ENCODE peak calls at places on chromosome 15, in ten cellular contexts. One of them, this sample, is unnamed.

GRCh38 chr15:58513008-58513407 is 81.2 kb downstream of the LIPC start:
- DNase-seq in A549: no peak
- DNase-seq in HTR-8/SVneo: no peak
- DNase-seq in fibroblast of mammary gland: peak
- DNase-seq in activated effector memory CD4-positive, alpha-beta T cell treated with anti-CD3 and anti-CD28 coated beads, Interleukin-2, amount 50 U/mL, for 16 hours: no peak
- DNase-seq in hypothalamus: no peak
- DNase-seq in hepatocyte: no peak
- DNase-seq in cardiac muscle cell: no peak
- DNase-seq in stimulated activated CD4-positive, alpha-beta T cell treated with anti-CD3 and anti-CD28 coated beads, Interleukin-1b, Interleukin-23, amount 100 ng/mL, for 48 hours: no peak
- DNase-seq in stimulated activated naive CD8-positive, alpha-beta T cell treated with anti-CD3 and anti-CD28 coated beads, Interleukin-15, Interleukin-2, amounts not matched to agents 100 U/mL and 50 U/mL, for 24 hours: no peak
- DNase-seq in this sample: no peak

GRCh38 chr15:49438970-49439631 is 16.1 kb downstream of the FGF7 start:
- DNase-seq in A549: no peak
- DNase-seq in HTR-8/SVneo: no peak
- DNase-seq in fibroblast of mammary gland: no peak
- DNase-seq in activated effector memory CD4-positive, alpha-beta T cell treated with anti-CD3 and anti-CD28 coated beads, Interleukin-2, amount 50 U/mL, for 16 hours: no peak
- DNase-seq in hypothalamus: no peak
- DNase-seq in hepatocyte: no peak
- DNase-seq in cardiac muscle cell: peak
- DNase-seq in stimulated activated CD4-positive, alpha-beta T cell treated with anti-CD3 and anti-CD28 coated beads, Interleukin-1b, Interleukin-23, amount 100 ng/mL, for 48 hours: no peak
- DNase-seq in stimulated activated naive CD8-positive, alpha-beta T cell treated with anti-CD3 and anti-CD28 coated beads, Interleukin-15, Interleukin-2, amounts not matched to agents 100 U/mL and 50 U/mL, for 24 hours: no peak
- DNase-seq in this sample: no peak

GRCh38 chr15:76059320-76060097 is at the start of gene TMEM266:
- DNase-seq in A549: peak
- DNase-seq in HTR-8/SVneo: peak
- DNase-seq in fibroblast of mammary gland: no peak
- DNase-seq in activated effector memory CD4-positive, alpha-beta T cell treated with anti-CD3 and anti-CD28 coated beads, Interleukin-2, amount 50 U/mL, for 16 hours: peak
- DNase-seq in hypothalamus: peak
- DNase-seq in hepatocyte: peak
- DNase-seq in cardiac muscle cell: peak
- DNase-seq in stimulated activated CD4-positive, alpha-beta T cell treated with anti-CD3 and anti-CD28 coated beads, Interleukin-1b, Interleukin-23, amount 100 ng/mL, for 48 hours: peak
- DNase-seq in stimulated activated naive CD8-positive, alpha-beta T cell treated with anti-CD3 and anti-CD28 coated beads, Interleukin-15, Interleukin-2, amounts not matched to agents 100 U/mL and 50 U/mL, for 24 hours: peak
- DNase-seq in this sample: peak

GRCh38 chr15:62783303-62783957 is 259.1 kb upstream of the TPM1 start:
- DNase-seq in A549: no peak
- DNase-seq in HTR-8/SVneo: peak
- DNase-seq in fibroblast of mammary gland: peak
- DNase-seq in activated effector memory CD4-positive, alpha-beta T cell treated with anti-CD3 and anti-CD28 coated beads, Interleukin-2, amount 50 U/mL, for 16 hours: no peak
- DNase-seq in hypothalamus: no peak
- DNase-seq in hepatocyte: no peak
- DNase-seq in cardiac muscle cell: peak
- DNase-seq in stimulated activated CD4-positive, alpha-beta T cell treated with anti-CD3 and anti-CD28 coated beads, Interleukin-1b, Interleukin-23, amount 100 ng/mL, for 48 hours: no peak
- DNase-seq in stimulated activated naive CD8-positive, alpha-beta T cell treated with anti-CD3 and anti-CD28 coated beads, Interleukin-15, Interleukin-2, amounts not matched to agents 100 U/mL and 50 U/mL, for 24 hours: no peak
- DNase-seq in this sample: no peak

GRCh38 chr15:100301905-100302431 is 39.8 kb downstream of the ADAMTS17 start:
- DNase-seq in A549: no peak
- DNase-seq in HTR-8/SVneo: no peak
- DNase-seq in fibroblast of mammary gland: no peak
- DNase-seq in activated effector memory CD4-positive, alpha-beta T cell treated with anti-CD3 and anti-CD28 coated beads, Interleukin-2, amount 50 U/mL, for 16 hours: no peak
- DNase-seq in hypothalamus: no peak
- DNase-seq in hepatocyte: no peak
- DNase-seq in cardiac muscle cell: no peak
- DNase-seq in stimulated activated CD4-positive, alpha-beta T cell treated with anti-CD3 and anti-CD28 coated beads, Interleukin-1b, Interleukin-23, amount 100 ng/mL, for 48 hours: no peak
- DNase-seq in stimulated activated naive CD8-positive, alpha-beta T cell treated with anti-CD3 and anti-CD28 coated beads, Interleukin-15, Interleukin-2, amounts not matched to agents 100 U/mL and 50 U/mL, for 24 hours: no peak
- DNase-seq in this sample: no peak

GRCh38 chr15:38702178-38702912 is 137.7 kb upstream of the RASGRP1 start:
- DNase-seq in A549: no peak
- DNase-seq in HTR-8/SVneo: no peak
- DNase-seq in fibroblast of mammary gland: no peak
- DNase-seq in activated effector memory CD4-positive, alpha-beta T cell treated with anti-CD3 and anti-CD28 coated beads, Interleukin-2, amount 50 U/mL, for 16 hours: no peak
- DNase-seq in hypothalamus: no peak
- DNase-seq in hepatocyte: peak
- DNase-seq in cardiac muscle cell: no peak
- DNase-seq in stimulated activated CD4-positive, alpha-beta T cell treated with anti-CD3 and anti-CD28 coated beads, Interleukin-1b, Interleukin-23, amount 100 ng/mL, for 48 hours: no peak
- DNase-seq in stimulated activated naive CD8-positive, alpha-beta T cell treated with anti-CD3 and anti-CD28 coated beads, Interleukin-15, Interleukin-2, amounts not matched to agents 100 U/mL and 50 U/mL, for 24 hours: no peak
- DNase-seq in this sample: no peak

GRCh38 chr15:82986442-82986780 is 401 bp downstream of the RAMAC start:
- DNase-seq in A549: peak
- DNase-seq in HTR-8/SVneo: peak
- DNase-seq in fibroblast of mammary gland: peak
- DNase-seq in activated effector memory CD4-positive, alpha-beta T cell treated with anti-CD3 and anti-CD28 coated beads, Interleukin-2, amount 50 U/mL, for 16 hours: no peak
- DNase-seq in hypothalamus: no peak
- DNase-seq in hepatocyte: no peak
- DNase-seq in cardiac muscle cell: peak
- DNase-seq in stimulated activated CD4-positive, alpha-beta T cell treated with anti-CD3 and anti-CD28 coated beads, Interleukin-1b, Interleukin-23, amount 100 ng/mL, for 48 hours: peak
- DNase-seq in stimulated activated naive CD8-positive, alpha-beta T cell treated with anti-CD3 and anti-CD28 coated beads, Interleukin-15, Interleukin-2, amounts not matched to agents 100 U/mL and 50 U/mL, for 24 hours: peak
- DNase-seq in this sample: no peak

GRCh38 chr15:100878130-100878529 is 1.5 kb upstream of the ALDH1A3 start:
- DNase-seq in A549: no peak
- DNase-seq in HTR-8/SVneo: no peak
- DNase-seq in fibroblast of mammary gland: no peak
- DNase-seq in activated effector memory CD4-positive, alpha-beta T cell treated with anti-CD3 and anti-CD28 coated beads, Interleukin-2, amount 50 U/mL, for 16 hours: no peak
- DNase-seq in hypothalamus: no peak
- DNase-seq in hepatocyte: no peak
- DNase-seq in cardiac muscle cell: no peak
- DNase-seq in stimulated activated CD4-positive, alpha-beta T cell treated with anti-CD3 and anti-CD28 coated beads, Interleukin-1b, Interleukin-23, amount 100 ng/mL, for 48 hours: no peak
- DNase-seq in stimulated activated naive CD8-positive, alpha-beta T cell treated with anti-CD3 and anti-CD28 coated beads, Interleukin-15, Interleukin-2, amounts not matched to agents 100 U/mL and 50 U/mL, for 24 hours: no peak
- DNase-seq in this sample: no peak

GRCh38 chr15:79311901-79312553 is 1.1 kb downstream of the TMED3 start:
- DNase-seq in A549: no peak
- DNase-seq in HTR-8/SVneo: no peak
- DNase-seq in fibroblast of mammary gland: no peak
- DNase-seq in activated effector memory CD4-positive, alpha-beta T cell treated with anti-CD3 and anti-CD28 coated beads, Interleukin-2, amount 50 U/mL, for 16 hours: no peak
- DNase-seq in hypothalamus: no peak
- DNase-seq in hepatocyte: no peak
- DNase-seq in cardiac muscle cell: peak
- DNase-seq in stimulated activated CD4-positive, alpha-beta T cell treated with anti-CD3 and anti-CD28 coated beads, Interleukin-1b, Interleukin-23, amount 100 ng/mL, for 48 hours: no peak
- DNase-seq in stimulated activated naive CD8-positive, alpha-beta T cell treated with anti-CD3 and anti-CD28 coated beads, Interleukin-15, Interleukin-2, amounts not matched to agents 100 U/mL and 50 U/mL, for 24 hours: no peak
- DNase-seq in this sample: no peak

GRCh38 chr15:74293021-74293810 is 57.1 kb downstream of the CCDC33 start:
- DNase-seq in A549: no peak
- DNase-seq in HTR-8/SVneo: no peak
- DNase-seq in fibroblast of mammary gland: no peak
- DNase-seq in activated effector memory CD4-positive, alpha-beta T cell treated with anti-CD3 and anti-CD28 coated beads, Interleukin-2, amount 50 U/mL, for 16 hours: no peak
- DNase-seq in hypothalamus: no peak
- DNase-seq in hepatocyte: no peak
- DNase-seq in cardiac muscle cell: no peak
- DNase-seq in stimulated activated CD4-positive, alpha-beta T cell treated with anti-CD3 and anti-CD28 coated beads, Interleukin-1b, Interleukin-23, amount 100 ng/mL, for 48 hours: no peak
- DNase-seq in stimulated activated naive CD8-positive, alpha-beta T cell treated with anti-CD3 and anti-CD28 coated beads, Interleukin-15, Interleukin-2, amounts not matched to agents 100 U/mL and 50 U/mL, for 24 hours: no peak
- DNase-seq in this sample: no peak

GRCh38 chr15:88905576-88905975 is 7.6 kb downstream of the MFGE8 start:
- DNase-seq in A549: no peak
- DNase-seq in HTR-8/SVneo: no peak
- DNase-seq in fibroblast of mammary gland: no peak
- DNase-seq in activated effector memory CD4-positive, alpha-beta T cell treated with anti-CD3 and anti-CD28 coated beads, Interleukin-2, amount 50 U/mL, for 16 hours: no peak
- DNase-seq in hypothalamus: no peak
- DNase-seq in hepatocyte: no peak
- DNase-seq in cardiac muscle cell: no peak
- DNase-seq in stimulated activated CD4-positive, alpha-beta T cell treated with anti-CD3 and anti-CD28 coated beads, Interleukin-1b, Interleukin-23, amount 100 ng/mL, for 48 hours: no peak
- DNase-seq in stimulated activated naive CD8-positive, alpha-beta T cell treated with anti-CD3 and anti-CD28 coated beads, Interleukin-15, Interleukin-2, amounts not matched to agents 100 U/mL and 50 U/mL, for 24 hours: no peak
- DNase-seq in this sample: peak

GRCh38 chr15:39434751-39435238 is 146.1 kb upstream of the THBS1 start:
- DNase-seq in A549: no peak
- DNase-seq in HTR-8/SVneo: no peak
- DNase-seq in fibroblast of mammary gland: no peak
- DNase-seq in activated effector memory CD4-positive, alpha-beta T cell treated with anti-CD3 and anti-CD28 coated beads, Interleukin-2, amount 50 U/mL, for 16 hours: no peak
- DNase-seq in hypothalamus: no peak
- DNase-seq in hepatocyte: no peak
- DNase-seq in cardiac muscle cell: peak
- DNase-seq in stimulated activated CD4-positive, alpha-beta T cell treated with anti-CD3 and anti-CD28 coated beads, Interleukin-1b, Interleukin-23, amount 100 ng/mL, for 48 hours: no peak
- DNase-seq in stimulated activated naive CD8-positive, alpha-beta T cell treated with anti-CD3 and anti-CD28 coated beads, Interleukin-15, Interleukin-2, amounts not matched to agents 100 U/mL and 50 U/mL, for 24 hours: no peak
- DNase-seq in this sample: no peak

GRCh38 chr15:67109141-67110034 is 44.0 kb downstream of the SMAD3 start:
- DNase-seq in A549: peak
- DNase-seq in HTR-8/SVneo: peak
- DNase-seq in fibroblast of mammary gland: peak
- DNase-seq in activated effector memory CD4-positive, alpha-beta T cell treated with anti-CD3 and anti-CD28 coated beads, Interleukin-2, amount 50 U/mL, for 16 hours: no peak
- DNase-seq in hypothalamus: peak
- DNase-seq in hepatocyte: peak
- DNase-seq in cardiac muscle cell: peak
- DNase-seq in stimulated activated CD4-positive, alpha-beta T cell treated with anti-CD3 and anti-CD28 coated beads, Interleukin-1b, Interleukin-23, amount 100 ng/mL, for 48 hours: no peak
- DNase-seq in stimulated activated naive CD8-positive, alpha-beta T cell treated with anti-CD3 and anti-CD28 coated beads, Interleukin-15, Interleukin-2, amounts not matched to agents 100 U/mL and 50 U/mL, for 24 hours: peak
- DNase-seq in this sample: no peak

GRCh38 chr15:26667222-26667988 is 105.5 kb downstream of the GABRB3 start:
- DNase-seq in A549: no peak
- DNase-seq in HTR-8/SVneo: no peak
- DNase-seq in fibroblast of mammary gland: no peak
- DNase-seq in activated effector memory CD4-positive, alpha-beta T cell treated with anti-CD3 and anti-CD28 coated beads, Interleukin-2, amount 50 U/mL, for 16 hours: no peak
- DNase-seq in hypothalamus: no peak
- DNase-seq in hepatocyte: peak
- DNase-seq in cardiac muscle cell: no peak
- DNase-seq in stimulated activated CD4-positive, alpha-beta T cell treated with anti-CD3 and anti-CD28 coated beads, Interleukin-1b, Interleukin-23, amount 100 ng/mL, for 48 hours: no peak
- DNase-seq in stimulated activated naive CD8-positive, alpha-beta T cell treated with anti-CD3 and anti-CD28 coated beads, Interleukin-15, Interleukin-2, amounts not matched to agents 100 U/mL and 50 U/mL, for 24 hours: no peak
- DNase-seq in this sample: no peak

GRCh38 chr15:63983071-63983711 is 63.1 kb downstream of the DAPK2 start:
- DNase-seq in A549: no peak
- DNase-seq in HTR-8/SVneo: no peak
- DNase-seq in fibroblast of mammary gland: no peak
- DNase-seq in activated effector memory CD4-positive, alpha-beta T cell treated with anti-CD3 and anti-CD28 coated beads, Interleukin-2, amount 50 U/mL, for 16 hours: no peak
- DNase-seq in hypothalamus: no peak
- DNase-seq in hepatocyte: no peak
- DNase-seq in cardiac muscle cell: no peak
- DNase-seq in stimulated activated CD4-positive, alpha-beta T cell treated with anti-CD3 and anti-CD28 coated beads, Interleukin-1b, Interleukin-23, amount 100 ng/mL, for 48 hours: no peak
- DNase-seq in stimulated activated naive CD8-positive, alpha-beta T cell treated with anti-CD3 and anti-CD28 coated beads, Interleukin-15, Interleukin-2, amounts not matched to agents 100 U/mL and 50 U/mL, for 24 hours: peak
- DNase-seq in this sample: no peak

GRCh38 chr15:70698991-70699390 is 64.4 kb downstream of the UACA start:
- DNase-seq in A549: no peak
- DNase-seq in HTR-8/SVneo: no peak
- DNase-seq in fibroblast of mammary gland: no peak
- DNase-seq in activated effector memory CD4-positive, alpha-beta T cell treated with anti-CD3 and anti-CD28 coated beads, Interleukin-2, amount 50 U/mL, for 16 hours: no peak
- DNase-seq in hypothalamus: no peak
- DNase-seq in hepatocyte: no peak
- DNase-seq in cardiac muscle cell: no peak
- DNase-seq in stimulated activated CD4-positive, alpha-beta T cell treated with anti-CD3 and anti-CD28 coated beads, Interleukin-1b, Interleukin-23, amount 100 ng/mL, for 48 hours: no peak
- DNase-seq in stimulated activated naive CD8-positive, alpha-beta T cell treated with anti-CD3 and anti-CD28 coated beads, Interleukin-15, Interleukin-2, amounts not matched to agents 100 U/mL and 50 U/mL, for 24 hours: no peak
- DNase-seq in this sample: no peak

GRCh38 chr15:94855018-94855408 is 623.7 kb downstream of the MCTP2 start:
- DNase-seq in A549: no peak
- DNase-seq in HTR-8/SVneo: no peak
- DNase-seq in fibroblast of mammary gland: no peak
- DNase-seq in activated effector memory CD4-positive, alpha-beta T cell treated with anti-CD3 and anti-CD28 coated beads, Interleukin-2, amount 50 U/mL, for 16 hours: no peak
- DNase-seq in hypothalamus: no peak
- DNase-seq in hepatocyte: no peak
- DNase-seq in cardiac muscle cell: no peak
- DNase-seq in stimulated activated CD4-positive, alpha-beta T cell treated with anti-CD3 and anti-CD28 coated beads, Interleukin-1b, Interleukin-23, amount 100 ng/mL, for 48 hours: no peak
- DNase-seq in stimulated activated naive CD8-positive, alpha-beta T cell treated with anti-CD3 and anti-CD28 coated beads, Interleukin-15, Interleukin-2, amounts not matched to agents 100 U/mL and 50 U/mL, for 24 hours: no peak
- DNase-seq in this sample: no peak